ENCODE peak calls at places on chromosome 11, in eight cellular contexts. W is left kidney, G is posterior cingulate gyrus, U is non-pigmented ciliary epithelial cell, V is NCI-H510A treated with DMSO at 0.1 percent for 48 hours, X is activated T-cell treated with anti-CD3 and anti-CD28 coated beads for 1 hour, T is lower lobe of right lung, D is NCI-H1105 treated with DMSO at 0.1 percent for 48 hours. O is an unnamed sample.

GRCh38 chr11:117528061-117528780 is 200.6 kb downstream of the CEP164 start:
- DNase-seq in U (no peak), T (no peak), V (peak), G (no peak), D (no peak), X (no peak), W (peak), O (no peak)

GRCh38 chr11:240315-240714 is 3.5 kb downstream of the PSMD13 start:
- DNase-seq in U (no peak), D (no peak), X (no peak), G (no peak), T (no peak), V (no peak), W (no peak), O (no peak)

GRCh38 chr11:123300874-123301695 is 106.0 kb upstream of the CLMP start:
- DNase-seq in G (no peak), X (no peak), T (no peak), V (no peak), W (peak), U (no peak), D (peak), O (no peak)

GRCh38 chr11:89184021-89184420 is 6.3 kb downstream of the TYR start:
- DNase-seq in T (no peak), X (no peak), G (no peak), U (peak), D (no peak), W (no peak), V (no peak), O (no peak)

GRCh38 chr11:131537729-131538128 is 167.3 kb downstream of the NTM start:
- DNase-seq in D (no peak), U (no peak), X (no peak), V (no peak), W (peak), G (no peak), T (no peak), O (no peak)

GRCh38 chr11:118156531-118157185 is 4.0 kb upstream of the SCN4B start:
- DNase-seq in W (peak), D (no peak), G (peak), X (no peak), T (no peak), V (peak), U (no peak), O (no peak)

GRCh38 chr11:33179431-33179830 is 18.2 kb upstream of the CSTF3 start:
- DNase-seq in W (no peak), D (no peak), V (no peak), T (no peak), X (no peak), U (no peak), G (no peak), O (no peak)

GRCh38 chr11:14119357-14119756 is 156.8 kb downstream of the SPON1 start:
- DNase-seq in W (no peak), X (no peak), G (no peak), D (no peak), U (no peak), T (no peak), V (peak), O (no peak)

GRCh38 chr11:117197516-117198456 is 1.4 kb upstream of the TAGLN start:
- DNase-seq in X (no peak), W (peak), D (no peak), T (peak), U (no peak), G (peak), V (no peak), O (no peak)

GRCh38 chr11:56783448-56784041 is 35.0 kb upstream of the OR9G4 start:
- DNase-seq in G (no peak), V (peak), D (peak), U (peak), X (no peak), T (no peak), W (peak), O (no peak)

GRCh38 chr11:2249191-2249916 is 21.0 kb downstream of the ASCL2 start:
- DNase-seq in X (no peak), U (no peak), V (no peak), D (no peak), G (peak), T (no peak), W (no peak), O (no peak)

GRCh38 chr11:70744396-70745185 is 346.3 kb downstream of the CTTN start:
- DNase-seq in U (no peak), V (no peak), W (no peak), X (no peak), T (peak), G (no peak), D (no peak), O (no peak)

GRCh38 chr11:125624756-125625213 is at the start of gene CHEK1:
- DNase-seq in V (peak), U (no peak), G (peak), W (peak), T (no peak), D (no peak), X (no peak), O (no peak)

GRCh38 chr11:76277298-76278175 is 71.2 kb upstream of the WNT11 start:
- DNase-seq in V (no peak), G (peak), X (no peak), U (no peak), T (no peak), D (no peak), W (peak), O (no peak)

GRCh38 chr11:7904910-7905309 is 26.2 kb downstream of the OR10A6 start:
- DNase-seq in W (peak), G (no peak), D (no peak), U (peak), T (no peak), V (no peak), X (no peak), O (no peak)

GRCh38 chr11:12215192-12215591 is 104.8 kb downstream of the MICAL2 start:
- DNase-seq in G (no peak), T (peak), U (no peak), V (no peak), W (peak), D (no peak), X (no peak), O (no peak)

GRCh38 chr11:78223320-78223954 is 34.7 kb downstream of the USP35 start:
- DNase-seq in T (no peak), D (no peak), G (no peak), U (no peak), W (no peak), V (no peak), X (no peak), O (no peak)

GRCh38 chr11:72712168-72712721 is 38.0 kb upstream of the PDE2A start:
- DNase-seq in V (no peak), X (no peak), D (no peak), W (peak), G (no peak), T (peak), U (no peak), O (no peak)

GRCh38 chr11:114135737-114136151 is 76.2 kb downstream of the ZBTB16 start:
- DNase-seq in U (no peak), T (no peak), W (no peak), D (no peak), X (no peak), V (no peak), G (no peak), O (no peak)

GRCh38 chr11:37390566-37390965 is 792.5 kb upstream of the RAG2 start:
- DNase-seq in U (no peak), G (no peak), W (peak), V (no peak), T (no peak), D (no peak), X (no peak), O (no peak)

GRCh38 chr11:59866397-59866796 is at the start of gene TCN1:
- DNase-seq in U (no peak), X (no peak), T (no peak), D (no peak), G (no peak), V (no peak), W (no peak), O (no peak)

GRCh38 chr11:129374081-129374992 is 1.3 kb upstream of the BARX2 start:
- DNase-seq in G (peak), X (no peak), T (no peak), D (no peak), U (no peak), V (no peak), W (peak), O (no peak)

GRCh38 chr11:72446929-72447753 is 12.8 kb upstream of the CLPB start:
- DNase-seq in U (no peak), T (no peak), W (peak), V (peak), X (no peak), G (no peak), D (peak), O (no peak)

GRCh38 chr11:83923961-83924360 is 637.8 kb upstream of the CCDC90B start:
- DNase-seq in G (no peak), D (no peak), W (no peak), U (no peak), T (no peak), V (no peak), X (no peak), O (no peak)

GRCh38 chr11:96199563-96200025 is 143.4 kb downstream of the MAML2 start:
- DNase-seq in W (no peak), U (no peak), D (peak), T (no peak), X (no peak), V (no peak), G (no peak), O (no peak)

O was measured in progenitor cell of endocrine pancreas.